ENCODE peak calls at places on chromosome 6, in nine cellular contexts. D is H7; V is SK-N-MC; C is NCI-H460; X is IMR-90; M is EL; W is NCI-H748 treated with DMSO at 0.1 percent for 48 hours; F is activated T-cell treated with anti-CD3 and anti-CD28 coated beads for 48 hours; S is activated effector memory CD4-positive, alpha-beta T cell treated with Interleukin-2 at 50 U/mL for 16 hours. E is an unnamed sample.

GRCh38 chr6:5439749-5440148 is 178.4 kb downstream of the FARS2 start:
- DNase-seq in W (peak), D (no peak), X (no peak), M (no peak), V (no peak), F (no peak), C (no peak), S (no peak), E (no peak)

GRCh38 chr6:74041420-74041819 is 345.4 kb downstream of the CD109 start:
- DNase-seq in V (no peak), F (no peak), X (no peak), M (no peak), C (no peak), D (no peak), W (no peak), S (no peak), E (no peak)

GRCh38 chr6:87653074-87653962 is 48.7 kb downstream of the AKIRIN2 start:
- DNase-seq in X (no peak), C (no peak), W (no peak), S (no peak), M (no peak), D (peak), F (no peak), V (no peak), E (no peak)

GRCh38 chr6:96853083-96853482 is 15.8 kb upstream of the GPR63 start:
- DNase-seq in S (no peak), X (no peak), C (no peak), D (no peak), V (no peak), M (peak), F (no peak), W (no peak), E (no peak)

GRCh38 chr6:142642651-142643050 is 302.3 kb downstream of the HIVEP2 start:
- DNase-seq in D (no peak), C (no peak), W (no peak), X (no peak), S (no peak), F (no peak), M (peak), V (no peak), E (no peak)

GRCh38 chr6:132270745-132271414 is 130.4 kb downstream of the MOXD1 start:
- DNase-seq in V (no peak), W (peak), X (no peak), M (no peak), S (no peak), D (no peak), C (peak), F (no peak), E (peak)

GRCh38 chr6:53390010-53390409 is 41.3 kb upstream of the ELOVL5 start:
- DNase-seq in M (no peak), X (no peak), C (no peak), F (no peak), W (no peak), V (no peak), D (no peak), S (no peak), E (no peak)

GRCh38 chr6:105487040-105487787 is 84.3 kb upstream of the PREP start:
- DNase-seq in D (no peak), F (no peak), W (no peak), M (no peak), X (no peak), V (no peak), S (no peak), C (no peak), E (no peak)

E was measured in NCI-H2081.